ENCODE peak calls at places on chromosome 7, in four cellular contexts. L is left lung, D is kidney, B is Panc1. S is an unnamed sample. For H3K4me1, the result is how much of the 10 kb centered on the place peaks cover.

GRCh38 chr7:22811746-22812280 is 10.8 kb downstream of the TOMM7 start:
- DNase-seq in L (no peak), D (no peak), B (no peak), S (no peak)

GRCh38 chr7:73717025-73717807 is 2.3 kb downstream of the STX1A start:
- DNase-seq in L (no peak), D (no peak), B (no peak), S (no peak)

GRCh38 chr7:53214463-53214862 is 179.0 kb downstream of the POM121L12 start:
- DNase-seq in D (no peak), L (no peak), B (no peak), S (no peak)

GRCh38 chr7:148093375-148094166 is 497.0 kb upstream of the C7orf33 start:
- DNase-seq in B (no peak), D (no peak), L (no peak), S (no peak)

GRCh38 chr7:51160411-51160810 is 156.2 kb downstream of the COBL start:
- DNase-seq in D (no peak), L (no peak), B (no peak), S (no peak)

GRCh38 chr7:87218941-87219544 is 489 bp downstream of the TMEM243 start:
- DNase-seq in L (peak), B (no peak), D (peak), S (peak)

GRCh38 chr7:88200793-88201192 is 19.0 kb downstream of the SRI start:
- DNase-seq in L (no peak), B (no peak), D (no peak), S (no peak)

GRCh38 chr7:117087639-117088396 is 134.5 kb downstream of the ST7 start:
- DNase-seq in D (no peak), B (no peak), L (no peak), S (no peak)

GRCh38 chr7:108592633-108593277 is 23.1 kb downstream of the DNAJB9 start:
- DNase-seq in D (no peak), B (no peak), L (no peak), S (no peak)

GRCh38 chr7:116687801-116688201 is 15.8 kb downstream of the MET start:
- DNase-seq in B (peak), D (no peak), L (no peak), S (no peak)

GRCh38 chr7:44278451-44279161 is 46.8 kb downstream of the CAMK2B start:
- DNase-seq in L (peak), D (peak), B (no peak), S (peak)

GRCh38 chr7:101803203-101804086 is 14.0 kb upstream of the CUX1 start:
- DNase-seq in L (no peak), B (no peak), D (no peak), S (no peak)

GRCh38 chr7:6422926-6423632 is 24.7 kb downstream of the DAGLB start:
- DNase-seq in B (no peak), L (peak), D (no peak), S (peak)

GRCh38 chr7:41993173-41993867 is 243.7 kb downstream of the GLI3 start:
- DNase-seq in B (no peak), L (no peak), D (no peak), S (no peak)

GRCh38 chr7:39069046-39069445 is 91.3 kb downstream of the POU6F2 start:
- DNase-seq in B (no peak), L (no peak), D (no peak), S (no peak)

GRCh38 chr7:133662276-133662675 is 409.4 kb downstream of the EXOC4 start:
- DNase-seq in B (no peak), D (no peak), L (no peak), S (no peak)

GRCh38 chr7:46544396-46545008 is 623.4 kb upstream of the IGFBP3 start:
- DNase-seq in D (no peak), L (no peak), B (peak), S (no peak)

GRCh38 chr7:4631664-4632171 is 50.4 kb upstream of the FOXK1 start:
- DNase-seq in D (peak), B (peak), L (peak), S (peak)

GRCh38 chr7:55474944-55475911 is 97.1 kb downstream of the VOPP1 start:
- DNase-seq in B (no peak), L (peak), D (peak), S (no peak)

GRCh38 chr7:99097730-99098129 is 46.2 kb downstream of the SMURF1 start:
- DNase-seq in B (no peak), D (no peak), L (no peak), S (no peak)

GRCh38 chr7:93245525-93246432 is 13.6 kb downstream of the VPS50 start:
- DNase-seq in B (no peak), L (no peak), D (no peak), S (no peak)

GRCh38 chr7:98802088-98802780 is 67.6 kb downstream of the TMEM130 start:
- DNase-seq in D (peak), L (peak), B (no peak), S (no peak)

GRCh38 chr7:134083766-134084487 is 43.2 kb upstream of the LRGUK start:
- DNase-seq in D (no peak), B (no peak), L (no peak), S (no peak)

GRCh38 chr7:48617988-48618387 is 306.4 kb upstream of the CDC14C start:
- DNase-seq in D (no peak), B (no peak), L (no peak), S (no peak)

GRCh38 chr7:149635561-149636329 is 137.6 kb downstream of the ZNF467 start:
- DNase-seq in D (no peak), L (no peak), B (peak), S (no peak)

GRCh38 chr7:12062062-12062461 is 149.0 kb upstream of the TMEM106B start:
- DNase-seq in D (no peak), B (no peak), L (no peak), S (no peak)
- TF ChIP-seq CTCF in D (no peak), B (peak), L (peak), S (no peak)

DNA sequence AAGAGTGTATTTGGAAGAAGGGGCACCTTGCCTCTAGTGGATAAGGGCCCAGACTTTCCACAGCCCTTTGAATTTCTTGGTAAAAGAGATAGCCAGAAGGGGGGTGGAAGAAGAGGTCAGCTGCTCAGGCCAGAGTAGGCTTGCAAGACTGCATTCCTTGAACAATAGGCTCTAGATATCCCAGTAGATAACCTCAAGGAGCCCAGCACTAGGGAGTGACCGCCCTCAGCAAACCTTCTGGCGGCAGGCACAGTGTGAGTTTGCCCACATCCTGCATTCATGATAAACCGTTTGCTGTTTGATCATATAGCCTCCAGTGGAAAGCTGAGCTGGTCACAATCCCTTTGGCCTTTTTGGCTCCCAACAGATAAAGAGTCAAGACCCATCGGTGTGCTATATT is 70.5 kb downstream of the NPY start:
- DNase-seq in L (no peak), D (no peak), B (no peak), S (no peak)
- H3K4me1 ChIP-seq in L (under half), D (under half), B (under half), S (under half)

DNA sequence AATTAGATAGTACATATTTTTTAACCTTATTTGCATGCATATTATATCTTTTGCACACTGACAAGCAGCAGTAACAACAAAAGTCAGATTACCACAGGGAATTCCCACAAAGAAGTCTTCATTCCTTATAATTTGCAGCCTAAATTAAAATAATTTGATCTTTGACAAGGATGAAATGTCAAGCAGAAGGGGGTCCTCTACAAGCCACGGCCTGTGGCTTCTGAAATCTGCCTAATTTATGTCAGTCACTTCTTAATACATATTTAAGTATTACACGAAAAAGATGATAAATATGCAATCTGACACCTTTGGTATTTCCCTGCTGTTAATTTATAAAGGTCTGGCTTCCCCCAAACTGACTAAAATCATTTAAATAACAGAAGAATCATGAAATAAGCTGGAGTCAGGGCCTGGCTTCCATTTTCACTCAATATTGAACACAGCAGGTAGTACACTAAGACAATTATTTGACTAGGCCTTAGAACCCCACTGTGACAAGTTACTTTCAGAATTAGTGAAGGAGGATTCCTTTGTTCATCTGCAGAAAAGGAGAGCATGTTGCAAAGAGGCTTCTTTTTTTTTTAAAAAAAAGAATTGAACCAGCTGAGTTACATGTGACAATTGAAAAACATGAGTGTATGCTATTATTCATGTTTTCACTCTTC is 351.1 kb upstream of the ETV1 start:
- DNase-seq in L (no peak), D (no peak), B (no peak), S (no peak)
- H3K4me3 ChIP-seq in L (no peak), D (no peak), B (no peak), S (no peak)

GRCh38 chr7:124480074-124480820 is 285.3 kb downstream of the GPR37 start:
- DNase-seq in B (no peak), L (no peak), D (no peak), S (no peak)

GRCh38 chr7:124482229-124482628 is 283.4 kb downstream of the GPR37 start:
- DNase-seq in L (no peak), D (no peak), B (no peak), S (no peak)

GRCh38 chr7:124480821-124481290 is 284.7 kb downstream of the GPR37 start:
- DNase-seq in B (no peak), L (no peak), D (peak), S (no peak)
- TF ChIP-seq CTCF in B (no peak), L (no peak), D (no peak), S (no peak)

GRCh38 chr7:131035088-131035770 is 292.4 kb upstream of the MKLN1 start:
- DNase-seq in D (no peak), B (no peak), L (no peak), S (no peak)

GRCh38 chr7:131039836-131040235 is 287.8 kb upstream of the MKLN1 start:
- DNase-seq in L (no peak), B (no peak), D (no peak), S (no peak)

GRCh38 chr7:131039355-131039762 is 288.3 kb upstream of the MKLN1 start:
- DNase-seq in L (no peak), D (no peak), B (no peak), S (no peak)

GRCh38 chr7:131040467-131040932 is 287.2 kb upstream of the MKLN1 start:
- DNase-seq in B (peak), D (no peak), L (no peak), S (no peak)

DNA sequence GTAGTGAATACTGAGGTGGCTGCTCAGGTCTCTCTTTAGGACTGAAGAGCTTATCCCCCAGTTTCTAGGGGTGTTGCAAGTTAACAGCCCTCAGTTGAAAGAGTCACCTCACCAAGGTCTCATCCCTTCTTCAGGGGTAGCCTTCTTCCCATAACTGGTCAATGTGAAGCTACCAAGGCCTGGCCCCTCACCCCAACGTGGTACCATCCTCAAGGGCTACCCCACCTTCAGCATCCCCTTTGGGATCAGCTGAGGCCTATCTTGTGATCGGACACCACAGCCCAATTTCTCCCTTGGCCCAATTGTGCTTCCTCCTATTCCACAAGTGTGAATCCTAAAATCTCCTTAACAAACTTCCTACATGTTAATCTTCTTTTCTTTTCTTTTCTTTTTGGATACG is 289.5 kb upstream of the MKLN1 start:
- DNase-seq in L (no peak), D (no peak), B (no peak), S (no peak)
- H3K4me1 ChIP-seq in L (half or more), D (under half), B (under half), S (half or more)

DNA sequence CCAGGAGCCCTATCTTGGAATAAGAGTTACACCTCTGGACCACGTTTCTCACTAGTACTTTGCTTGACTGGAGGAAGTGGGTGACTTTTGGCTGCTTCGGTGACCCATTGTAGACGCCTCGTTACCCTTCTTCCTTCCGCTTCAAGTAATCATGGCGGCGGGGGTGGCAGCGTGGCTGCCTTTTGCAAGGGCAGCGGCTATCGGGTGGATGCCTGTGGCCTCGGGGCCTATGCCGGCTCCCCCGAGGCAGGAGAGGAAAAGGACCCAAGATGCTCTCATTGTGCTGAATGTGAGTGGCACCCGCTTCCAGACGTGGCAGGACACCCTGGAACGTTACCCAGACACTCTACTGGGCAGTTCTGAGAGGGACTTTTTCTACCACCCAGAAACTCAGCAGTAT is 1.5 kb downstream of the KCND2 start:
- DNase-seq in D (peak), B (no peak), L (no peak), S (no peak)
- H3K4me3 ChIP-seq in D (no peak), B (no peak), L (no peak), S (no peak)

GRCh38 chr7:128350708-128351295 is 7.1 kb upstream of the RBM28 start:
- DNase-seq in L (no peak), D (no peak), B (no peak), S (no peak)

GRCh38 chr7:128353189-128353588 is 8.3 kb downstream of the PRRT4 start:
- DNase-seq in D (no peak), L (no peak), B (no peak), S (no peak)

GRCh38 chr7:128352636-128353035 is 8.9 kb downstream of the PRRT4 start:
- DNase-seq in B (no peak), L (no peak), D (no peak), S (no peak)

GRCh38 chr7:128351296-128352123 is 7.8 kb upstream of the RBM28 start:
- DNase-seq in D (no peak), B (no peak), L (no peak), S (no peak)

GRCh38 chr7:128352138-128352537 is 8.4 kb upstream of the RBM28 start:
- DNase-seq in B (no peak), D (peak), L (peak), S (peak)
- TF ChIP-seq CTCF in B (no peak), D (peak), L (peak), S (peak)

GRCh38 chr7:30166841-30167235 is 32.1 kb downstream of the MTURN start:
- DNase-seq in L (no peak), B (no peak), D (no peak), S (no peak)

GRCh38 chr7:30163231-30163894 is 28.6 kb downstream of the MTURN start:
- DNase-seq in L (no peak), D (no peak), B (no peak), S (peak)

GRCh38 chr7:30164567-30164966 is 29.8 kb downstream of the MTURN start:
- DNase-seq in L (no peak), D (no peak), B (peak), S (no peak)

GRCh38 chr7:30166155-30166840 is 31.5 kb downstream of the MTURN start:
- DNase-seq in D (no peak), L (no peak), B (no peak), S (peak)

GRCh38 chr7:30165590-30165989 is 30.8 kb downstream of the MTURN start:
- DNase-seq in L (no peak), D (no peak), B (no peak), S (no peak)
- H3K4me1 ChIP-seq in L (half or more), D (under half), B (under half), S (under half)